ENCODE peak calls at places on chromosomes 12 and 14, in five cellular contexts. A is endodermal cell, W is breast epithelium, U is lung, F is adrenal gland. K is an unnamed sample. For H3K27me3, the result is how much of the 10 kb centered on the place peaks cover.

GRCh38 chr12:106126441-106127288 is 12.1 kb downstream of the NUAK1 start:
- DNase-seq in F (peak), A (peak), U (no peak), W (no peak), K (no peak)

GRCh38 chr12:105369014-105369413 is 38.5 kb downstream of the C12orf75 start:
- DNase-seq in W (no peak), A (no peak), U (no peak), F (no peak), K (no peak)

GRCh38 chr14:100294213-100294962 is 11.9 kb downstream of the SLC25A29 start:
- DNase-seq in F (peak), W (no peak), A (peak), U (no peak), K (no peak)

GRCh38 chr12:21248679-21249078 is 86.0 kb downstream of the SLCO1A2 start:
- DNase-seq in U (no peak), F (no peak), W (no peak), A (no peak), K (peak)

GRCh38 chr14:76701436-76701835 is 59.8 kb upstream of the VASH1 start:
- DNase-seq in F (no peak), A (peak), U (no peak), W (no peak), K (no peak)

GRCh38 chr12:69686731-69687130 is 12.4 kb downstream of the BEST3 start:
- DNase-seq in F (no peak), A (no peak), U (no peak), W (no peak), K (no peak)

GRCh38 chr12:40063424-40063823 is 42.5 kb downstream of the SLC2A13 start:
- DNase-seq in U (no peak), W (no peak), F (peak), A (no peak), K (peak)

GRCh38 chr14:38904959-38905358 is 198.1 kb downstream of the SEC23A start:
- DNase-seq in A (no peak), F (no peak), W (no peak), U (no peak), K (no peak)

GRCh38 chr12:112199136-112199535 is 73.8 kb downstream of the TRAFD1 start:
- DNase-seq in W (no peak), U (no peak), A (no peak), F (no peak), K (no peak)

GRCh38 chr12:117076410-117077372 is 22.5 kb downstream of the TESC start:
- DNase-seq in A (peak), F (no peak), W (no peak), U (no peak), K (no peak)

GRCh38 chr14:43338713-43339112 is 1168.4 kb downstream of the FSCB start:
- DNase-seq in U (no peak), F (no peak), W (no peak), A (no peak), K (no peak)

GRCh38 chr12:32466986-32467711 is 67.8 kb downstream of the FGD4 start:
- DNase-seq in F (no peak), A (no peak), U (no peak), W (no peak), K (no peak)

GRCh38 chr12:39300799-39301198 is 142.1 kb downstream of the KIF21A start:
- DNase-seq in W (no peak), A (no peak), U (no peak), F (no peak), K (no peak)

GRCh38 chr12:3490848-3491382 is at the start of gene PRMT8:
- DNase-seq in F (no peak), A (peak), U (no peak), W (no peak), K (peak)

GRCh38 chr14:95440951-95441350 is 75.5 kb downstream of the SYNE3 start:
- DNase-seq in U (no peak), F (no peak), W (no peak), A (peak), K (no peak)

GRCh38 chr12:131001493-131001892 is 47.8 kb downstream of the ADGRD1 start:
- DNase-seq in F (no peak), W (no peak), U (no peak), A (no peak), K (no peak)
- H3K27me3 ChIP-seq in F (under half), W (under half), U (under half), A (under half), K (under half)

DNA sequence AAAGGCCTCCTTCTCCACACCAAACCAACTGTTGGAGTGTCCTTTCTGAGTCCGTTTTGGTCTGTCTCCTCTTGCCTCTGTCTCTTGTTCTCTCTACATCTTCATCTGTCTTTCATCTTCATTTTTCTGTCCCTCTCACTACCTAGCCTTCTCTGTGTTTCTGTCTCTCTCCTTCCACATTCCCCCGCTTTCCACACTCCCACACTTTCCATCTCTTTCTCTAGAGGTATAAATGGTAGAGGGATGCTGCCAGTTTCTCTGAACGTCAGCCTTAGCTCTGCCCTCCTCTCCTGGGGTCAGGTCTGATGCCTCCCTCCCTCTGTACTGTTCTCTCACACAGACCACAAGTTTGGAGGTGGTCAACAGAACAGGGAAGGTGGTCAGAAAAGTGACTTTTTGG is 42.9 kb downstream of the SMUG1 start:
- DNase-seq in U (no peak), W (no peak), F (no peak), A (no peak), K (no peak)
- H3K27ac ChIP-seq in U (no peak), W (peak), F (no peak), A (no peak), K (no peak)

DNA sequence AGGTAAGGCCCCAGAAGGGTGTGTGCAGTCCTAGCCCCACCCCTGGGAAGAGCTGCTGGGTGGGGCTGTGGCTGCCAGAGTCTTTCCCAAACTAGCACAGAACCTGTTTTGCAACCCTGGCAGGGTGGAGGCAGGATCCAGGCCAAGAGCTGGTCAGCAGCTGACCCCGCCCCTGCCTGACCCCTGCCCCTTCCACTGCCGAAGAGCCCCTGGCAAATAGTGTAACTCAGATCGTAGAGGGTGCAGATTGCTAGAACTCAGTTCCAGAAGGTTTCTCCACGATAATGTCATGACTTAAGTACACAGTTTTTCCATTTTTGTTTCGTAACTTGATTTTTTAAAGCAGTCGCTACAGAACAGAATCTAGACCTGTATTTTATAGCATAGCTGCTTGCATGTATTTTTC is 26.7 kb upstream of the PNMA1 start:
- DNase-seq in U (peak), W (peak), F (peak), A (peak), K (peak)
- H3K4me3 ChIP-seq in U (no peak), W (peak), F (no peak), A (no peak), K (no peak)

GRCh38 chr12:67937822-67938221 is 51.4 kb upstream of the IFNG-AS1 start:
- DNase-seq in W (no peak), A (no peak), F (no peak), U (no peak), K (no peak)

GRCh38 chr12:67943295-67943892 is 45.9 kb upstream of the IFNG-AS1 start:
- DNase-seq in F (peak), A (peak), U (peak), W (no peak), K (peak)

GRCh38 chr12:67939611-67940010 is 49.6 kb upstream of the IFNG-AS1 start:
- DNase-seq in A (no peak), W (no peak), U (no peak), F (no peak), K (no peak)

GRCh38 chr12:67942704-67943103 is 46.5 kb upstream of the IFNG-AS1 start:
- DNase-seq in U (no peak), W (no peak), F (no peak), A (peak), K (no peak)

DNA sequence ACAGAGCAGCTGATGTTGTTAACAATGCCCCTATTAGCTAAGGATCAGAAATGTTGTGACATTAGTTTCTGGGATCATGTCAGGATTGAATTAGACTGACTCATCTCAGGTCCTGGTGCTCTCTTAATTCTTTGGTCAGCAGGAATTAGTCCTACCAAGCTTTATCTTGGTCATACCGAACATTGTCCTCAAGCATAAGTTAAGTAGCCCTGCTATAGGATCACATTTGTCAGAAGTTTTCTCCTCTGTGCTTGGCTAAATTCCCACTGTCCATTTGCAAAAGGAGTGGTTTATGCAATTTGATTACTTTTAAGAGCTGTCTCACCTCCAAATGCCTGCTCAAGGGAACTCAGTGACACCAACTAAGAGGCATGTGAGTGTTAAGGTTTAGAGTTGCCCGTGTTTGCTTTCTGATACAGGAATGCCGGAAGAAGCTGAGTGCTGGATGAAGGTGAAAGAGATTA is 48.4 kb upstream of the IFNG-AS1 start:
- DNase-seq in W (no peak), A (peak), U (peak), F (no peak), K (peak)
- H3K27me3 ChIP-seq in W (under half), A (under half), U (under half), F (under half), K (under half)

DNA sequence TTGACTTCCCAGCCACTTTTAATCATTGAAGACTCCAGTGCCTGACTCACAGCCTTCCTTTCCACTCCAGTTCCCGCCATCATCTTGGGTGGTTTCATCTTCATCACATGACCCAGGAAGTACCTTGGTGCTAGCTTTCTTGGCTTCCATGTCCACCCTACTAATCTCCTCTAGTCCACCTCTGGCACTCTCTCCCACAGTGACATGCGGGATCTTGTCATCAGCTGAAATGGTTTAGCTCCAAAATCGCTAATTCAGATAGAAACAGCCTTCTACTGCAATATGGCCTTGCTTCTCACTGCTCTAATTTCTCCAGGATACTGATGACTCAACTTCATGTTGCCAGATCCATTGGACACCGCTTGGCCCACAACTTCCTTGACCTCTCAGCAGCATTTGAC is 24.5 kb downstream of the WDR20 start:
- DNase-seq in W (no peak), A (peak), F (peak), U (no peak), K (no peak)
- H3K27ac ChIP-seq in W (no peak), A (no peak), F (peak), U (no peak), K (no peak)

GRCh38 chr14:68972507-68973272 is 6.4 kb downstream of the ACTN1 start:
- DNase-seq in F (no peak), W (no peak), A (peak), U (no peak), K (no peak)

GRCh38 chr14:68970096-68970612 is 8.9 kb downstream of the ACTN1 start:
- DNase-seq in W (no peak), A (peak), U (no peak), F (no peak), K (no peak)

GRCh38 chr14:68969278-68969677 is 9.8 kb downstream of the ACTN1 start:
- DNase-seq in W (no peak), F (no peak), A (peak), U (no peak), K (no peak)

GRCh38 chr14:68971411-68972035 is 7.6 kb downstream of the ACTN1 start:
- DNase-seq in U (no peak), W (no peak), F (no peak), A (no peak), K (no peak)

DNA sequence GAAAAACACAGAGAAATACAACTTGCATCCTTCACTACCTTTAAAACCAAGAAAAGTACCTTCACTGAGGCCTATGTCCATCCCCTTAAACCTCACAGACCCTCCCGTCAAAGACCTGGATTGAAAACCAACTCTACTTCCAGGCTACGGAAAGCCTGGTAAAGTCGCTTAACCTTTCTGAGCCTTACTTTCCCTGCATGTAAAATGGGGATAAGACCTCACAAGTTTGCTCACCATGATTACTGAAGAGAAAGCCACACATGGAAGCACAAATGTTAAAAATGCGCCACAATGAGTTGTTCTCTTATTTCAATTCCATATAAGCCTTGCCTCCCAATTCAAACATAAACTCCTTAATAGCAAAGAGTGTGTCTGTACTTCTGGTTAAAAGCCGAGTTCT is 8.4 kb downstream of the ACTN1 start:
- DNase-seq in F (no peak), A (no peak), W (no peak), U (no peak), K (no peak)
- H3K4me3 ChIP-seq in F (no peak), A (peak), W (no peak), U (no peak), K (no peak)

GRCh38 chr14:60512952-60513554 is 4.1 kb downstream of the SIX6 start:
- DNase-seq in A (peak), W (no peak), U (no peak), F (no peak), K (no peak)

GRCh38 chr14:60515244-60515695 is 6.3 kb downstream of the SIX6 start:
- DNase-seq in W (no peak), F (no peak), U (no peak), A (no peak), K (no peak)

GRCh38 chr14:60514378-60515243 is 5.7 kb downstream of the SIX6 start:
- DNase-seq in U (no peak), F (no peak), W (no peak), A (peak), K (peak)

GRCh38 chr14:60510976-60511599 is 2.1 kb downstream of the SIX6 start:
- DNase-seq in F (no peak), U (no peak), A (peak), W (no peak), K (no peak)

GRCh38 chr14:60515696-60516284 is 6.8 kb downstream of the SIX6 start:
- DNase-seq in F (no peak), U (no peak), W (no peak), A (peak), K (no peak)
- H3K27me3 ChIP-seq in F (half or more), U (under half), W (half or more), A (half or more), K (half or more)

GRCh38 chr12:67911293-67911637 is 78.0 kb upstream of the IFNG-AS1 start:
- DNase-seq in W (no peak), A (no peak), U (no peak), F (no peak), K (peak)
- H3K27ac ChIP-seq in W (no peak), A (no peak), U (peak), F (no peak), K (peak)

DNA sequence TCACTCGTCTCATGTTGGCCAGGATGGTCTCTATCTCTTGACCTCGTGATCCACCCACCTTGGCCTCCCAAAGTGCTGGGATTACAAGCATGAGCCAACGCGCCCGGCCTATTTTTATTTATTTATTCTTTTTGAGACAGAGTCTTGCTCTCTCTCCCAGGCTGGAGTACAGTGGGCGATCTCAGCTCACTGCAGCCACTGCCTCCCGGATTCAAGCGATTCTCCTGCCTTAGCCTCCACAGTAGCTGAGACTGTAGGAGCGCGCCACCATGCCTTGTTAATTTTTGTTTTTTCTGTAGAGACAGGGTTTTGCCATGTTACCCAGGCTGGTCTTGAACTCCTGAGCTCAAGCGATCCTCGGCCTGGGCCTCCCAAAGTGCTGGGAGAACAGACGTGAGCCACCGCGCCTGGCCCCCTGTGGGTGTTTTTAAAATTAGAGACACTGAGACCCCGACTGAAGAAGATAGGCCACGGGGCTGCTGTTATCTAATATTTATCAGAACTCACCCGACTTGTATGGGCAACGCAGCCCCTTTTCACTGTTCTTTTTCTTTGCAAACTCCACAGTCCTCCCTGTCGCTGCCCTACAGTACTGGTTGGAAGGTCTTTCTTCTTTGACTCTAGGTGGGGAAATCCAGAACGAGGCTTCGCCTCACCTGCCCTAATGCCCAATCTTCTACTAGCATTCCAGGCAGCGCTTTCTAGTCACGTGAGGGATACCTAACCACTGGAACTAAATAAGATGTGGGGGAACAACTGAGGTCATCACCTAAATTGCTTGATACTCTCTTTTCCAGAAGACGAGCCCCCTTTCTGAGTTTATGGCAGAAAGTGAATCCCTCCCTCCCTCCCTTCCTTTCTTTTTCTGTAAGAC is 1.3 kb upstream of the GABARAPL1 start:
- DNase-seq in A (no peak), F (peak), U (no peak), W (no peak), K (no peak)
- H3K4me3 ChIP-seq in A (no peak), F (no peak), U (no peak), W (no peak), K (no peak)

K was measured in cardiac muscle cell.